ENCODE peak calls at places on chromosomes 16 and 17, in six cellular contexts. One of them, this sample, is unnamed.

GRCh38 chr17:20095366-20096080 is 86.4 kb downstream of the SPECC1 start:
- DNase-seq in esophagus squamous epithelium: no peak
- DNase-seq in A549: peak; percentile 65
- DNase-seq in DND-41: no peak
- DNase-seq in prostate gland: peak; percentile 21
- DNase-seq in pancreas: no peak
- DNase-seq in this sample: peak; percentile 42

GRCh38 chr17:42389135-42389417 is 834 bp upstream of the STAT3 start:
- DNase-seq in DND-41: no peak
- DNase-seq in pancreas: no peak
- DNase-seq in A549: no peak
- DNase-seq in esophagus squamous epithelium: no peak
- DNase-seq in prostate gland: no peak
- DNase-seq in this sample: no peak

GRCh38 chr16:75679366-75679765 is 2.6 kb upstream of the CPHXL2 start:
- DNase-seq in esophagus squamous epithelium: no peak
- DNase-seq in prostate gland: no peak
- DNase-seq in DND-41: no peak
- DNase-seq in pancreas: no peak
- DNase-seq in A549: no peak
- DNase-seq in this sample: no peak

GRCh38 chr16:68901910-68902309 is 58.6 kb downstream of the TANGO6 start:
- DNase-seq in prostate gland: no peak
- DNase-seq in esophagus squamous epithelium: no peak
- DNase-seq in A549: peak; percentile 13
- DNase-seq in pancreas: no peak
- DNase-seq in DND-41: no peak
- DNase-seq in this sample: no peak

GRCh38 chr16:70695351-70696070 is 9.7 kb upstream of the MTSS2 start:
- DNase-seq in A549: peak; percentile 48
- DNase-seq in DND-41: peak; percentile 53
- DNase-seq in prostate gland: no peak
- DNase-seq in esophagus squamous epithelium: no peak
- DNase-seq in pancreas: peak; percentile 56
- DNase-seq in this sample: no peak

GRCh38 chr17:10598620-10599019 is 49.2 kb upstream of the MYH2 start:
- DNase-seq in esophagus squamous epithelium: no peak
- DNase-seq in prostate gland: no peak
- DNase-seq in DND-41: no peak
- DNase-seq in pancreas: no peak
- DNase-seq in A549: no peak
- DNase-seq in this sample: no peak

GRCh38 chr17:74786411-74787097 is 10.4 kb upstream of the NAT9 start:
- DNase-seq in DND-41: no peak
- DNase-seq in A549: no peak
- DNase-seq in esophagus squamous epithelium: no peak
- DNase-seq in prostate gland: no peak
- DNase-seq in pancreas: no peak
- DNase-seq in this sample: no peak

GRCh38 chr16:11328172-11329079 is 16.8 kb upstream of the RMI2 start:
- DNase-seq in DND-41: peak; percentile 73
- DNase-seq in prostate gland: no peak
- DNase-seq in A549: peak; percentile 71
- DNase-seq in esophagus squamous epithelium: peak; percentile 44
- DNase-seq in pancreas: no peak
- DNase-seq in this sample: no peak

GRCh38 chr17:2055494-2056220 is 754 bp downstream of the HIC1 start:
- DNase-seq in pancreas: peak; percentile 74
- DNase-seq in prostate gland: no peak
- DNase-seq in esophagus squamous epithelium: no peak
- DNase-seq in DND-41: peak; percentile 34
- DNase-seq in A549: no peak
- DNase-seq in this sample: no peak

GRCh38 chr17:70780031-70780430 is 610.7 kb downstream of the KCNJ2 start:
- DNase-seq in DND-41: no peak
- DNase-seq in pancreas: no peak
- DNase-seq in esophagus squamous epithelium: no peak
- DNase-seq in A549: no peak
- DNase-seq in prostate gland: no peak
- DNase-seq in this sample: no peak

GRCh38 chr16:6714510-6714909 is 618.1 kb upstream of the RBFOX1 start:
- DNase-seq in prostate gland: no peak
- DNase-seq in esophagus squamous epithelium: no peak
- DNase-seq in pancreas: no peak
- DNase-seq in A549: no peak
- DNase-seq in DND-41: no peak
- DNase-seq in this sample: no peak

GRCh38 chr17:82583720-82584234 is 64.2 kb downstream of the FOXK2 start:
- DNase-seq in prostate gland: no peak
- DNase-seq in pancreas: no peak
- DNase-seq in DND-41: no peak
- DNase-seq in A549: no peak
- DNase-seq in esophagus squamous epithelium: no peak
- DNase-seq in this sample: no peak

GRCh38 chr16:68844211-68844564 is 857 bp downstream of the TANGO6 start:
- DNase-seq in A549: no peak
- DNase-seq in esophagus squamous epithelium: no peak
- DNase-seq in DND-41: no peak
- DNase-seq in pancreas: no peak
- DNase-seq in prostate gland: no peak
- DNase-seq in this sample: no peak

GRCh38 chr16:31202402-31203385 is at the start of gene PYCARD:
- DNase-seq in prostate gland: peak; percentile 21
- DNase-seq in DND-41: peak; percentile 45
- DNase-seq in pancreas: peak; percentile 83
- DNase-seq in esophagus squamous epithelium: no peak
- DNase-seq in A549: peak; percentile 35
- DNase-seq in this sample: no peak

GRCh38 chr17:40791808-40792436 is 7.8 kb downstream of the KRT28 start:
- DNase-seq in pancreas: no peak
- DNase-seq in prostate gland: no peak
- DNase-seq in esophagus squamous epithelium: no peak
- DNase-seq in A549: peak; percentile 61
- DNase-seq in DND-41: no peak
- DNase-seq in this sample: no peak

GRCh38 chr17:70804161-70804560 is 634.8 kb downstream of the KCNJ2 start:
- DNase-seq in DND-41: no peak
- DNase-seq in pancreas: no peak
- DNase-seq in esophagus squamous epithelium: no peak
- DNase-seq in A549: no peak
- DNase-seq in prostate gland: no peak
- DNase-seq in this sample: no peak

GRCh38 chr17:72270530-72270929 is 149.7 kb downstream of the SOX9 start:
- DNase-seq in pancreas: no peak
- DNase-seq in A549: peak; percentile 17
- DNase-seq in esophagus squamous epithelium: no peak
- DNase-seq in prostate gland: peak; percentile 64
- DNase-seq in DND-41: no peak
- DNase-seq in this sample: no peak

GRCh38 chr17:12765544-12765943 is 23.8 kb upstream of the ARHGAP44 start:
- DNase-seq in DND-41: no peak
- DNase-seq in pancreas: no peak
- DNase-seq in esophagus squamous epithelium: no peak
- DNase-seq in A549: peak; percentile 74
- DNase-seq in prostate gland: no peak
- DNase-seq in this sample: peak; percentile 64

GRCh38 chr17:29163563-29163962 is 16.6 kb downstream of the MYO18A start:
- DNase-seq in prostate gland: no peak
- DNase-seq in pancreas: no peak
- DNase-seq in A549: no peak
- DNase-seq in esophagus squamous epithelium: no peak
- DNase-seq in DND-41: no peak
- DNase-seq in this sample: no peak

GRCh38 chr16:72858611-72859493 is 189.1 kb downstream of the ZFHX3 start:
- DNase-seq in DND-41: no peak
- DNase-seq in esophagus squamous epithelium: no peak
- DNase-seq in pancreas: no peak
- DNase-seq in prostate gland: no peak
- DNase-seq in A549: no peak
- DNase-seq in this sample: no peak

GRCh38 chr17:50274142-50274944 is at the start of gene TMEM92:
- DNase-seq in esophagus squamous epithelium: no peak
- DNase-seq in A549: peak; percentile 71
- DNase-seq in pancreas: peak; percentile 15
- DNase-seq in DND-41: peak; percentile 19
- DNase-seq in prostate gland: no peak
- DNase-seq in this sample: no peak

GRCh38 chr16:89001117-89002027 is 24.4 kb upstream of the CBFA2T3 start:
- DNase-seq in prostate gland: no peak
- DNase-seq in A549: no peak
- DNase-seq in DND-41: no peak
- DNase-seq in pancreas: peak; percentile 4
- DNase-seq in esophagus squamous epithelium: no peak
- DNase-seq in this sample: no peak

GRCh38 chr16:1745181-1745899 is 26.0 kb downstream of the NME3 start:
- DNase-seq in pancreas: no peak
- DNase-seq in DND-41: no peak
- DNase-seq in esophagus squamous epithelium: no peak
- DNase-seq in A549: no peak
- DNase-seq in prostate gland: no peak
- DNase-seq in this sample: no peak

GRCh38 chr16:12341423-12341822 is 364.9 kb downstream of the SNX29 start:
- DNase-seq in DND-41: no peak
- DNase-seq in pancreas: no peak
- DNase-seq in A549: peak; percentile 46
- DNase-seq in prostate gland: no peak
- DNase-seq in esophagus squamous epithelium: no peak
- DNase-seq in this sample: no peak

GRCh38 chr16:67226804-67227566 is at the start of gene TMEM208:
- DNase-seq in DND-41: peak; percentile 98
- DNase-seq in esophagus squamous epithelium: peak; percentile 93
- DNase-seq in prostate gland: peak; percentile 95
- DNase-seq in pancreas: peak; percentile 98
- DNase-seq in A549: peak; percentile 98
- DNase-seq in this sample: peak; percentile 91
- TF ChIP-seq CTCF in DND-41: peak; percentile 46
- TF ChIP-seq CTCF in esophagus squamous epithelium: no peak
- TF ChIP-seq CTCF in prostate gland: no peak
- TF ChIP-seq CTCF in pancreas: no peak
- TF ChIP-seq CTCF in A549: peak; percentile 36
- TF ChIP-seq CTCF in this sample: no peak

GRCh38 chr17:55462234-55462633 is 40.6 kb upstream of the MMD start:
- DNase-seq in DND-41: no peak
- DNase-seq in prostate gland: no peak
- DNase-seq in esophagus squamous epithelium: no peak
- DNase-seq in A549: no peak
- DNase-seq in pancreas: no peak
- DNase-seq in this sample: no peak
- H3K4me3 ChIP-seq in DND-41: no peak overlapping the region
- H3K4me3 ChIP-seq in prostate gland: no peak overlapping the region
- H3K4me3 ChIP-seq in esophagus squamous epithelium: no peak overlapping the region
- H3K4me3 ChIP-seq in A549: no peak overlapping the region
- H3K4me3 ChIP-seq in pancreas: no peak overlapping the region
- H3K4me3 ChIP-seq in this sample: no peak overlapping the region

DNA sequence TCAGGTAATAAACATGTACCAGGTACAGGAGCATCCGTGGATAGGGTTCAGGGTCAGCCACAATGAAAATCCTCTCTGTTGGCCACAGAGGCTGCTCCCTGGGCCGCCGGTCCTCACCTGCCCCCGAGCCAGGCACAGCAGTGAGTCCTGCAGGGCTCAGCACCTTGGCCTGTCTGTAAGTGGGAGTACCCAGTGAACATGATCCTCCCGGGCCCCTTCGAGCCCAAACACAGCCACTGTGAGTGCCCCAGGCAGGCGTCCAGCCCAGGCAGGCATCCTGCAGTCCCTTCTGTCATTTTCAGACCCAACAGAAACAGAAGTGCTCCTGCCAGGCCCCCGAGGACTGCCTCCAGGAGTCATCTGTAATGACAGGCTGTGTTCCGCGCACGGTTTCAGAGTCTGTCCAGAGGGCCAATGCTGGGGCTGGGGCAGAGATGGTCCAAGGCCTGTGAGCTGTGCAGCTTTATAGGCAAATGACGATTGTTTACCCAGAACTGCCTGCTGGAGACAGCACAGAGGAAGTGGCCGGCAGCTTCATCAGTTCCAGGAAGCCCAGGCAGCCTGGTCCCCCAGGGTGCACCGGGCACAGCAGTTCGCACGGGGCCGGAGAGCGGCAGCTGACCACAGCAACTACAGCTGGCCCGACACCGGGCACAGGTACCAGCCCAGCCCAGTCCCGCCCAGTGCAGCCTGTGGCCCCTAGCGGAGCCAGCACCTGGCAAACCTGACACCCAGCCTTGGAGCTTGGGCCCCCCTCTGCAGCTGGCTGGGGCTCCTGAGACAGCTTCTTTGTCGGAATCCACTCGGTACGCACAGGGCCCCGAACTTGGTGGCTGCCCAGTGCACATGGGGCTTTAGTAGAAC is 13.2 kb downstream of the SLC7A5 start:
- DNase-seq in DND-41: no peak
- DNase-seq in prostate gland: peak; percentile 83
- DNase-seq in esophagus squamous epithelium: peak; percentile 28
- DNase-seq in pancreas: peak; percentile 81
- DNase-seq in A549: peak; percentile 79
- DNase-seq in this sample: no peak
- H3K4me1 ChIP-seq in DND-41: peaks cover 90% of the 10 kb centered on the region
- H3K4me1 ChIP-seq in prostate gland: peaks cover 14% of the 10 kb centered on the region
- H3K4me1 ChIP-seq in esophagus squamous epithelium: peaks cover 71% of the 10 kb centered on the region
- H3K4me1 ChIP-seq in pancreas: peaks cover 15% of the 10 kb centered on the region
- H3K4me1 ChIP-seq in A549: peaks cover 91% of the 10 kb centered on the region
- H3K4me1 ChIP-seq in this sample: peaks cover 10% of the 10 kb centered on the region

GRCh38 chr16:29862383-29862883 is 593 bp downstream of the CDIPT start:
- DNase-seq in prostate gland: peak; percentile 39
- DNase-seq in A549: peak; percentile 39
- DNase-seq in pancreas: no peak
- DNase-seq in esophagus squamous epithelium: no peak
- DNase-seq in DND-41: no peak
- DNase-seq in this sample: no peak
- TF ChIP-seq CTCF in prostate gland: no peak
- TF ChIP-seq CTCF in A549: no peak
- TF ChIP-seq CTCF in pancreas: no peak
- TF ChIP-seq CTCF in esophagus squamous epithelium: no peak
- TF ChIP-seq CTCF in DND-41: peak; percentile 23
- TF ChIP-seq CTCF in this sample: no peak